ENCODE peak calls at places on chromosomes 3 and 15, in nine cellular contexts. H is fibroblast of lung, U is HEK293T, Q is AG08396, S is fibroblast of the aortic adventitia, A is NT2/D1, O is LoVo, R is naive B cell, N is ACHN. T is an unnamed sample.

GRCh38 chr3:50676031-50676705 is 1.4 kb downstream of the DOCK3 start:
- DNase-seq in H (no peak), U (no peak), Q (no peak), S (no peak), A (no peak), O (no peak), R (no peak), N (no peak), T (no peak)

GRCh38 chr3:128242818-128243601 is 89.7 kb downstream of the EEFSEC start:
- DNase-seq in H (no peak), U (no peak), Q (no peak), S (no peak), A (no peak), O (no peak), R (no peak), N (no peak), T (no peak)

GRCh38 chr3:141367038-141367730 is 1.1 kb upstream of the ZBTB38 start:
- DNase-seq in H (peak; percentile 99), U (no peak), Q (peak; percentile 78), S (peak; percentile 100), A (no peak), O (peak; percentile 62), R (no peak), N (peak; percentile 96), T (no peak)

GRCh38 chr15:59699810-59700431 is 10.8 kb upstream of the BNIP2 start:
- DNase-seq in H (no peak), U (no peak), Q (no peak), S (peak; percentile 64), A (no peak), O (peak; percentile 23), R (no peak), N (no peak), T (no peak)

GRCh38 chr15:100332231-100332630 is 9.5 kb downstream of the ADAMTS17 start:
- DNase-seq in H (no peak), U (no peak), Q (no peak), S (no peak), A (no peak), O (no peak), R (no peak), N (no peak), T (no peak)

GRCh38 chr3:46668116-46668515 is 25.4 kb downstream of the ALS2CL start:
- DNase-seq in H (no peak), U (no peak), Q (no peak), S (no peak), A (no peak), O (no peak), R (no peak), N (no peak), T (no peak)

GRCh38 chr3:194407423-194407822 is 8.4 kb upstream of the GP5 start:
- DNase-seq in H (peak; percentile 64), U (no peak), Q (no peak), S (no peak), A (no peak), O (no peak), R (no peak), N (peak; percentile 42), T (no peak)

GRCh38 chr3:125334675-125335560 is 40.2 kb downstream of the ZNF148 start:
- DNase-seq in H (no peak), U (no peak), Q (no peak), S (peak; percentile 31), A (no peak), O (no peak), R (no peak), N (no peak), T (no peak)

GRCh38 chr3:36193448-36193847 is 186.9 kb upstream of the STAC start:
- DNase-seq in H (no peak), U (no peak), Q (no peak), S (peak; percentile 79), A (no peak), O (no peak), R (no peak), N (no peak), T (no peak)

GRCh38 chr3:197501879-197502620 is 53.7 kb downstream of the BDH1 start:
- DNase-seq in H (peak; percentile 49), U (peak; percentile 20), Q (peak; percentile 64), S (peak; percentile 55), A (peak; percentile 43), O (peak; percentile 76), R (no peak), N (peak; percentile 89), T (peak; percentile 74)

GRCh38 chr15:81111510-81112375 is 22.3 kb upstream of the CFAP161 start:
- DNase-seq in H (no peak), U (no peak), Q (no peak), S (no peak), A (no peak), O (no peak), R (no peak), N (no peak), T (no peak)

GRCh38 chr3:189419683-189420082 is 211.5 kb upstream of the TP63 start:
- DNase-seq in H (peak; percentile 4), U (no peak), Q (no peak), S (peak; percentile 2), A (no peak), O (no peak), R (no peak), N (no peak), T (no peak)

GRCh38 chr3:149813367-149814281 is 609 bp downstream of the RNF13 start:
- DNase-seq in H (peak; percentile 42), U (peak; percentile 18), Q (peak; percentile 37), S (peak; percentile 51), A (peak; percentile 23), O (peak; percentile 26), R (no peak), N (peak; percentile 46), T (peak; percentile 8)

GRCh38 chr3:32316976-32317375 is 74.7 kb upstream of the CMTM7 start:
- DNase-seq in H (no peak), U (no peak), Q (no peak), S (no peak), A (no peak), O (no peak), R (no peak), N (no peak), T (no peak)

GRCh38 chr3:30347679-30348216 is 258.7 kb upstream of the TGFBR2 start:
- DNase-seq in H (peak; percentile 79), U (no peak), Q (peak; percentile 30), S (peak; percentile 90), A (no peak), O (no peak), R (no peak), N (no peak), T (no peak)

GRCh38 chr3:196643201-196643749 is 3.8 kb downstream of the NRROS start:
- DNase-seq in H (no peak), U (no peak), Q (no peak), S (no peak), A (no peak), O (no peak), R (peak; percentile 97), N (no peak), T (peak; percentile 91)

GRCh38 chr15:71810256-71811035 is at the start of gene NR2E3:
- DNase-seq in H (no peak), U (no peak), Q (no peak), S (no peak), A (no peak), O (no peak), R (no peak), N (no peak), T (no peak)

GRCh38 chr3:13890377-13891016 is 10.6 kb upstream of the WNT7A start:
- DNase-seq in H (no peak), U (no peak), Q (peak; percentile 3), S (no peak), A (no peak), O (peak; percentile 54), R (no peak), N (no peak), T (no peak)

GRCh38 chr3:175670572-175670971 is 811.4 kb downstream of the NAALADL2 start:
- DNase-seq in H (peak; percentile 66), U (no peak), Q (no peak), S (no peak), A (no peak), O (no peak), R (no peak), N (no peak), T (no peak)

GRCh38 chr3:13947912-13948311 is 68.0 kb upstream of the WNT7A start:
- DNase-seq in H (no peak), U (no peak), Q (no peak), S (no peak), A (no peak), O (no peak), R (no peak), N (no peak), T (no peak)

GRCh38 chr3:115244350-115244749 is 97.3 kb upstream of the ZBTB20 start:
- DNase-seq in H (no peak), U (no peak), Q (no peak), S (no peak), A (no peak), O (no peak), R (no peak), N (no peak), T (no peak)

GRCh38 chr3:3998140-3998977 is 199.1 kb downstream of the LRRN1 start:
- DNase-seq in H (peak; percentile 1), U (peak; percentile 25), Q (no peak), S (no peak), A (peak; percentile 66), O (peak; percentile 11), R (no peak), N (peak; percentile 48), T (peak; percentile 3)

T was measured in germinal center.